ENCODE peak calls at places on chromosomes 13 and 19, in eight cellular contexts. E is tibial nerve, T is aorta, F is PC-9, R is stomach, I is adipocyte, Y is neuronal stem cell, P is left ventricle myocardium inferior. O is an unnamed sample.

GRCh38 chr19:38190061-38190460 is 34.0 kb downstream of the DPF1 start:
- DNase-seq in E (no peak), T (no peak), F (no peak), R (no peak), I (no peak), Y (no peak), P (no peak), O (no peak)

GRCh38 chr13:33349314-33349995 is 63.9 kb upstream of the STARD13 start:
- DNase-seq in E (peak; percentile 23), T (peak; percentile 76), F (peak; percentile 2), R (no peak), I (no peak), Y (peak; percentile 3), P (peak; percentile 28), O (peak; percentile 68)

GRCh38 chr13:102724923-102725322 is 30.1 kb upstream of the METTL21C start:
- DNase-seq in E (no peak), T (no peak), F (peak; percentile 12), R (no peak), I (peak; percentile 47), Y (no peak), P (no peak), O (no peak)

GRCh38 chr13:58087566-58087965 is 456.0 kb downstream of the PCDH17 start:
- DNase-seq in E (no peak), T (no peak), F (no peak), R (no peak), I (no peak), Y (no peak), P (no peak), O (no peak)

GRCh38 chr19:19308373-19308772 is 11.9 kb downstream of the SUGP1 start:
- DNase-seq in E (no peak), T (no peak), F (no peak), R (no peak), I (no peak), Y (no peak), P (no peak), O (no peak)

GRCh38 chr19:8611391-8611883 is 922 bp upstream of the ADAMTS10 start:
- DNase-seq in E (no peak), T (peak; percentile 80), F (no peak), R (no peak), I (no peak), Y (no peak), P (no peak), O (peak; percentile 57)

GRCh38 chr13:109297628-109298027 is 488.8 kb downstream of the IRS2 start:
- DNase-seq in E (no peak), T (no peak), F (no peak), R (no peak), I (peak; percentile 45), Y (no peak), P (no peak), O (no peak)

GRCh38 chr19:1251233-1251502 is 2.8 kb downstream of the MIDN start:
- DNase-seq in E (no peak), T (peak; percentile 89), F (no peak), R (peak; percentile 72), I (peak; percentile 70), Y (no peak), P (no peak), O (no peak)

GRCh38 chr19:17777840-17778620 is 16.9 kb upstream of the B3GNT3 start:
- DNase-seq in E (peak; percentile 32), T (peak; percentile 88), F (peak; percentile 91), R (peak; percentile 79), I (peak; percentile 20), Y (peak; percentile 54), P (peak; percentile 50), O (peak; percentile 99)

GRCh38 chr19:10230904-10231623 is at the start of gene S1PR2:
- DNase-seq in E (peak; percentile 69), T (peak; percentile 93), F (peak; percentile 75), R (peak; percentile 73), I (peak; percentile 92), Y (peak; percentile 73), P (peak; percentile 85), O (peak; percentile 93)

GRCh38 chr13:85638265-85638664 is 161.0 kb downstream of the SLITRK6 start:
- DNase-seq in E (no peak), T (no peak), F (no peak), R (no peak), I (no peak), Y (no peak), P (no peak), O (peak; percentile 38)

GRCh38 chr19:1068111-1069001 is 1.4 kb downstream of the ARHGAP45 start:
- DNase-seq in E (peak; percentile 48), T (peak; percentile 85), F (no peak), R (no peak), I (no peak), Y (no peak), P (peak; percentile 52), O (no peak)

GRCh38 chr13:82356667-82357066 is 1525.6 kb downstream of the SLITRK1 start:
- DNase-seq in E (no peak), T (no peak), F (no peak), R (no peak), I (peak; percentile 45), Y (no peak), P (no peak), O (no peak)

GRCh38 chr13:107942030-107942617 is 273.2 kb downstream of the LIG4 start:
- DNase-seq in E (no peak), T (no peak), F (no peak), R (no peak), I (no peak), Y (no peak), P (no peak), O (no peak)
- H3K4me3 ChIP-seq in E (no peak overlapping the region), T (no peak overlapping the region), F (no peak overlapping the region), R (no peak overlapping the region), I (no peak overlapping the region), Y (no peak overlapping the region), P (no peak overlapping the region), O (no peak overlapping the region)

GRCh38 chr19:11422163-11423068 is 3.3 kb upstream of the RGL3 start:
- DNase-seq in E (peak; percentile 56), T (peak; percentile 94), F (peak; percentile 98), R (peak; percentile 91), I (peak; percentile 51), Y (peak; percentile 17), P (peak; percentile 84), O (peak; percentile 98)

GRCh38 chr19:11421607-11422098 is 2.5 kb upstream of the RGL3 start:
- DNase-seq in E (no peak), T (peak; percentile 87), F (peak; percentile 72), R (peak; percentile 72), I (peak; percentile 9), Y (no peak), P (peak; percentile 59), O (peak; percentile 98)

GRCh38 chr19:11423164-11423803 is 4.2 kb upstream of the RGL3 start:
- DNase-seq in E (no peak), T (no peak), F (no peak), R (no peak), I (no peak), Y (no peak), P (no peak), O (no peak)

GRCh38 chr19:11420429-11420893 is 1.3 kb upstream of the RGL3 start:
- DNase-seq in E (peak; percentile 36), T (peak; percentile 85), F (no peak), R (no peak), I (peak; percentile 53), Y (no peak), P (peak; percentile 85), O (peak; percentile 66)

DNA sequence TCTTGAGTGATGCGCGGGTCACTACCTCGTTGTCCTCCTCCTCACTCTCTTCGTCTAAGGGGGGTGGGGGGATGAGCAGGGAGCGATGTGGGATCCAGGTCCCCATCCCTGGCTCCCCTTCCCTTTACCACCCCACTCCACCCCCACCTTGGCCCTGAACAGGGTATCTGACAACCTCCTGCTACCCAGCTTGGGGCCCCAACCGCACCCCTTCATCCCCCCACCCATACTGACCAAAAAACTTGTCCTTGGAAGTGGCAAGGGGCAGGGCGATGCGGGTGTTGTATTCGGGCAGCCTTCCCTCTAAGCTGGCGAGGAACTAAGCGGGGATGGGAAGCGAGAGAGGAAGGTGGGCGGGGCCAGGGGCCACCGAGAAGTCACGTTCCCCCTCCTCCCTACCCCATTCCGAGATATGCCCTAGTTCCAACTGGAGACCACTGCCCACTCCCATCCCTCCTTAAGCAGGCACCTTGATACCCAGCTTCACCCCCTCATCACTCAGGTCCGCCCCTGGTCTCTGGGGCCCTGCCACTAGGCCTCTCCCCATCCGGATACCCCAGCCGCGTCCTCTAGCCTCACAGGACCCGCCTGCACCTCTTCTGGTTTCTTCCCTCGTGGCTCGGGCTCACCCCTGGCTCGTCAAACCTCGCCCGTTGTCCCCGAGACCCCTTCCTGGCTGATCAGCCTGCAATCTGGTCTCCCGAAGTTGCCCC is 1.9 kb upstream of the RGL3 start:
- DNase-seq in E (no peak), T (no peak), F (no peak), R (no peak), I (no peak), Y (no peak), P (peak; percentile 61), O (peak; percentile 81)
- H3K4me3 ChIP-seq in E (peak overlapping the region; percentile 27), T (no peak overlapping the region), F (peak overlapping the region; percentile 49), R (peak overlapping the region; percentile 38), I (no peak overlapping the region), Y (peak overlapping the region; percentile 26), P (peak overlapping the region; percentile 66), O (peak overlapping the region; percentile 29)

GRCh38 chr13:110869231-110869804 is 45.6 kb downstream of the ANKRD10 start:
- DNase-seq in E (no peak), T (no peak), F (peak; percentile 52), R (no peak), I (no peak), Y (no peak), P (no peak), O (peak; percentile 55)
- H3K4me3 ChIP-seq in E (no peak overlapping the region), T (no peak overlapping the region), F (peak overlapping the region; percentile 65), R (peak overlapping the region; percentile 8), I (peak overlapping the region; percentile 77), Y (no peak overlapping the region), P (peak overlapping the region; percentile 64), O (no peak overlapping the region)

GRCh38 chr13:80083097-80083429 is 257.9 kb downstream of the SPRY2 start:
- DNase-seq in E (no peak), T (no peak), F (no peak), R (no peak), I (no peak), Y (no peak), P (no peak), O (no peak)

GRCh38 chr13:80082396-80083096 is 258.4 kb downstream of the SPRY2 start:
- DNase-seq in E (no peak), T (no peak), F (no peak), R (no peak), I (peak; percentile 40), Y (no peak), P (no peak), O (no peak)

GRCh38 chr13:80084086-80084676 is 256.7 kb downstream of the SPRY2 start:
- DNase-seq in E (no peak), T (no peak), F (no peak), R (no peak), I (peak; percentile 94), Y (no peak), P (no peak), O (no peak)

GRCh38 chr13:80086304-80086721 is 254.6 kb downstream of the SPRY2 start:
- DNase-seq in E (no peak), T (no peak), F (peak; percentile 23), R (no peak), I (no peak), Y (no peak), P (no peak), O (no peak)

DNA sequence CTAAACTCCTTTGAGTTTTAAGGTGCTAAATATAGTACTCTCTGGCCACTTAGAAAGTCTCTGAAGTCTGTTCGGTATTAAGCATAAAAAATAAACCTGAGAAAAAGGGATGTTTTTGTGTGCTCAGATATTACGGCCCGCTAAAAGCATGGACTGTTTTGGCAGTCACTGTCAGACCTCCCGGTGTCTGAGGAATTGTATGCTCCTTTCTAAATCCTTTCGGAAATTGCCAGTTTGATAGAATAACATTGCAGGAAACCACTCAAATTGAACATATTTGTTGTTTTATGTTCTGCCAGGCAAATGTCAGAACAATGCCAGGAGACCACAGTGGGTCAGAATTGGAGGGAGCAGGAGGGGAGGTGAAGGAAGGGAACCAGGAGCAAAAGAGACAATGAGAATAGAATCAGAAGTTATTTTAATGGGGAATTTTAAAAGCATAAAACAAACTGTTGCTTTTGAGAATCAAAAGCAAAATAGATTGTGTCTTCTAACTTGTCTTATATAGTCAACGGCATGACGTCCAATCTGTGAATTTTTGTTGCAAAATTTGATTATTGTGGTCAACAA is 257.3 kb downstream of the SPRY2 start:
- DNase-seq in E (no peak), T (no peak), F (no peak), R (no peak), I (peak; percentile 67), Y (no peak), P (no peak), O (no peak)
- H3K4me3 ChIP-seq in E (no peak overlapping the region), T (no peak overlapping the region), F (no peak overlapping the region), R (no peak overlapping the region), I (peak overlapping the region; percentile 76), Y (no peak overlapping the region), P (no peak overlapping the region), O (no peak overlapping the region)

O was measured in endodermal cell.